ENCODE peak calls at places on chromosomes 4 and X, in eight cellular contexts. One of them, this sample, is unnamed.

GRCh38 chrX:136206916-136207315 is 44.3 kb downstream of the MAP7D3 start:
- DNase-seq in GM13977: no peak
- DNase-seq in H7: no peak
- DNase-seq in CD8-positive, alpha-beta memory T cell: no peak
- DNase-seq in HFF-Myc: no peak
- DNase-seq in epithelial cell of prostate: no peak
- DNase-seq in endothelial cell: no peak
- DNase-seq in CD4-positive, alpha-beta T cell: no peak
- DNase-seq in this sample: no peak

GRCh38 chr4:173504181-173504503 is 25.9 kb downstream of the HAND2 start:
- DNase-seq in epithelial cell of prostate: no peak
- DNase-seq in CD8-positive, alpha-beta memory T cell: no peak
- DNase-seq in endothelial cell: peak
- DNase-seq in H7: peak
- DNase-seq in GM13977: peak
- DNase-seq in HFF-Myc: no peak
- DNase-seq in CD4-positive, alpha-beta T cell: no peak
- DNase-seq in this sample: no peak

GRCh38 chr4:158760866-158761265 is 8.0 kb upstream of the FNIP2 start:
- DNase-seq in H7: no peak
- DNase-seq in endothelial cell: no peak
- DNase-seq in CD8-positive, alpha-beta memory T cell: no peak
- DNase-seq in epithelial cell of prostate: no peak
- DNase-seq in GM13977: no peak
- DNase-seq in HFF-Myc: no peak
- DNase-seq in CD4-positive, alpha-beta T cell: no peak
- DNase-seq in this sample: no peak

GRCh38 chrX:74179071-74179470 is 124.9 kb upstream of the ZCCHC13 start:
- DNase-seq in GM13977: no peak
- DNase-seq in CD8-positive, alpha-beta memory T cell: no peak
- DNase-seq in epithelial cell of prostate: peak
- DNase-seq in CD4-positive, alpha-beta T cell: no peak
- DNase-seq in HFF-Myc: no peak
- DNase-seq in endothelial cell: no peak
- DNase-seq in H7: no peak
- DNase-seq in this sample: no peak

GRCh38 chr4:78459327-78459726 is 92.2 kb upstream of the ANXA3 start:
- DNase-seq in HFF-Myc: no peak
- DNase-seq in GM13977: no peak
- DNase-seq in epithelial cell of prostate: no peak
- DNase-seq in endothelial cell: no peak
- DNase-seq in CD4-positive, alpha-beta T cell: no peak
- DNase-seq in CD8-positive, alpha-beta memory T cell: no peak
- DNase-seq in H7: no peak
- DNase-seq in this sample: no peak

GRCh38 chrX:52544147-52544840 is 27.4 kb upstream of the XAGE1B start:
- DNase-seq in epithelial cell of prostate: no peak
- DNase-seq in HFF-Myc: no peak
- DNase-seq in GM13977: no peak
- DNase-seq in endothelial cell: no peak
- DNase-seq in CD8-positive, alpha-beta memory T cell: no peak
- DNase-seq in H7: no peak
- DNase-seq in CD4-positive, alpha-beta T cell: no peak
- DNase-seq in this sample: no peak

GRCh38 chr4:69134471-69134870 is 38.2 kb downstream of the UGT2B7 start:
- DNase-seq in CD8-positive, alpha-beta memory T cell: no peak
- DNase-seq in HFF-Myc: no peak
- DNase-seq in epithelial cell of prostate: no peak
- DNase-seq in CD4-positive, alpha-beta T cell: no peak
- DNase-seq in H7: no peak
- DNase-seq in endothelial cell: no peak
- DNase-seq in GM13977: no peak
- DNase-seq in this sample: no peak

GRCh38 chrX:65679071-65679540 is 11.7 kb downstream of the MSN start:
- DNase-seq in HFF-Myc: no peak
- DNase-seq in endothelial cell: no peak
- DNase-seq in CD8-positive, alpha-beta memory T cell: no peak
- DNase-seq in epithelial cell of prostate: peak
- DNase-seq in GM13977: no peak
- DNase-seq in H7: no peak
- DNase-seq in CD4-positive, alpha-beta T cell: no peak
- DNase-seq in this sample: no peak

GRCh38 chr4:20681263-20681662 is 19.0 kb upstream of the PACRGL start:
- DNase-seq in epithelial cell of prostate: no peak
- DNase-seq in endothelial cell: no peak
- DNase-seq in HFF-Myc: no peak
- DNase-seq in CD4-positive, alpha-beta T cell: no peak
- DNase-seq in H7: no peak
- DNase-seq in GM13977: no peak
- DNase-seq in CD8-positive, alpha-beta memory T cell: no peak
- DNase-seq in this sample: no peak

GRCh38 chr4:25182941-25183340 is 22.7 kb upstream of the SEPSECS start:
- DNase-seq in CD4-positive, alpha-beta T cell: no peak
- DNase-seq in GM13977: no peak
- DNase-seq in endothelial cell: no peak
- DNase-seq in epithelial cell of prostate: no peak
- DNase-seq in CD8-positive, alpha-beta memory T cell: no peak
- DNase-seq in HFF-Myc: no peak
- DNase-seq in H7: no peak
- DNase-seq in this sample: no peak

GRCh38 chrX:21996872-21997271 is 35.3 kb upstream of the PHEX start:
- DNase-seq in GM13977: no peak
- DNase-seq in epithelial cell of prostate: no peak
- DNase-seq in endothelial cell: no peak
- DNase-seq in HFF-Myc: peak
- DNase-seq in H7: no peak
- DNase-seq in CD8-positive, alpha-beta memory T cell: no peak
- DNase-seq in CD4-positive, alpha-beta T cell: no peak
- DNase-seq in this sample: no peak

GRCh38 chr4:14653338-14653737 is 348.9 kb upstream of the CPEB2 start:
- DNase-seq in H7: no peak
- DNase-seq in endothelial cell: no peak
- DNase-seq in epithelial cell of prostate: no peak
- DNase-seq in CD8-positive, alpha-beta memory T cell: no peak
- DNase-seq in GM13977: no peak
- DNase-seq in HFF-Myc: no peak
- DNase-seq in CD4-positive, alpha-beta T cell: no peak
- DNase-seq in this sample: no peak

GRCh38 chr4:173169428-173170209 is 1.0 kb downstream of the GALNT7 start:
- DNase-seq in HFF-Myc: no peak
- DNase-seq in CD4-positive, alpha-beta T cell: peak
- DNase-seq in GM13977: peak
- DNase-seq in endothelial cell: peak
- DNase-seq in H7: peak
- DNase-seq in epithelial cell of prostate: no peak
- DNase-seq in CD8-positive, alpha-beta memory T cell: peak
- DNase-seq in this sample: peak

GRCh38 chr4:88003261-88003660 is 4.2 kb upstream of the PKD2 start:
- DNase-seq in GM13977: no peak
- DNase-seq in HFF-Myc: no peak
- DNase-seq in H7: no peak
- DNase-seq in CD4-positive, alpha-beta T cell: no peak
- DNase-seq in endothelial cell: no peak
- DNase-seq in epithelial cell of prostate: no peak
- DNase-seq in CD8-positive, alpha-beta memory T cell: no peak
- DNase-seq in this sample: no peak

This sample was measured in effector memory CD8-positive, alpha-beta T cell.